ENCODE peak calls at places on chromosome 2, in eight cellular contexts. One of them, this sample, is unnamed. For H3K36me3, the result is how much of the 10 kb centered on the place peaks cover.

GRCh38 chr2:179569834-179570233 is 291.6 kb downstream of the ZNF385B start:
- DNase-seq in OCI-LY7: no peak
- DNase-seq in neuronal stem cell: no peak
- DNase-seq in IMR-90: peak
- DNase-seq in HCT116: no peak
- DNase-seq in GM23248: peak
- DNase-seq in hepatocyte: peak
- DNase-seq in GM12878: no peak
- DNase-seq in this sample: peak

GRCh38 chr2:212147921-212148513 is 390.6 kb downstream of the ERBB4 start:
- DNase-seq in OCI-LY7: peak
- DNase-seq in neuronal stem cell: no peak
- DNase-seq in IMR-90: peak
- DNase-seq in HCT116: no peak
- DNase-seq in GM23248: peak
- DNase-seq in hepatocyte: peak
- DNase-seq in GM12878: no peak
- DNase-seq in this sample: no peak

GRCh38 chr2:240892361-240892760 is 3.6 kb downstream of the MAB21L4 start:
- DNase-seq in OCI-LY7: no peak
- DNase-seq in neuronal stem cell: no peak
- DNase-seq in IMR-90: no peak
- DNase-seq in HCT116: no peak
- DNase-seq in GM23248: no peak
- DNase-seq in hepatocyte: no peak
- DNase-seq in GM12878: no peak
- DNase-seq in this sample: no peak

GRCh38 chr2:167212054-167212648 is 323.9 kb downstream of the XIRP2 start:
- DNase-seq in OCI-LY7: peak
- DNase-seq in neuronal stem cell: peak
- DNase-seq in IMR-90: peak
- DNase-seq in HCT116: peak
- DNase-seq in GM23248: peak
- DNase-seq in hepatocyte: peak
- DNase-seq in GM12878: no peak
- DNase-seq in this sample: peak

GRCh38 chr2:20514596-20515269 is 67.9 kb downstream of the RHOB start:
- DNase-seq in OCI-LY7: no peak
- DNase-seq in neuronal stem cell: no peak
- DNase-seq in IMR-90: peak
- DNase-seq in HCT116: peak
- DNase-seq in GM23248: peak
- DNase-seq in hepatocyte: peak
- DNase-seq in GM12878: no peak
- DNase-seq in this sample: peak

GRCh38 chr2:174343638-174344455 is 9.1 kb downstream of the SP9 start:
- DNase-seq in OCI-LY7: no peak
- DNase-seq in neuronal stem cell: peak
- DNase-seq in IMR-90: no peak
- DNase-seq in HCT116: no peak
- DNase-seq in GM23248: no peak
- DNase-seq in hepatocyte: no peak
- DNase-seq in GM12878: no peak
- DNase-seq in this sample: no peak

GRCh38 chr2:240125749-240126148 is 10.4 kb downstream of the COPS9 start:
- DNase-seq in OCI-LY7: no peak
- DNase-seq in neuronal stem cell: no peak
- DNase-seq in IMR-90: no peak
- DNase-seq in HCT116: no peak
- DNase-seq in GM23248: no peak
- DNase-seq in hepatocyte: no peak
- DNase-seq in GM12878: no peak
- DNase-seq in this sample: no peak

GRCh38 chr2:66596229-66596628 is 161.3 kb downstream of the MEIS1 start:
- DNase-seq in OCI-LY7: no peak
- DNase-seq in neuronal stem cell: no peak
- DNase-seq in IMR-90: peak
- DNase-seq in HCT116: no peak
- DNase-seq in GM23248: peak
- DNase-seq in hepatocyte: no peak
- DNase-seq in GM12878: no peak
- DNase-seq in this sample: peak

GRCh38 chr2:231359484-231359883 is 36.0 kb upstream of the B3GNT7 start:
- DNase-seq in OCI-LY7: no peak
- DNase-seq in neuronal stem cell: no peak
- DNase-seq in IMR-90: no peak
- DNase-seq in HCT116: no peak
- DNase-seq in GM23248: no peak
- DNase-seq in hepatocyte: no peak
- DNase-seq in GM12878: no peak
- DNase-seq in this sample: no peak

GRCh38 chr2:85445316-85446295 is 27.1 kb downstream of the SH2D6 start:
- DNase-seq in OCI-LY7: peak
- DNase-seq in neuronal stem cell: no peak
- DNase-seq in IMR-90: peak
- DNase-seq in HCT116: no peak
- DNase-seq in GM23248: peak
- DNase-seq in hepatocyte: peak
- DNase-seq in GM12878: no peak
- DNase-seq in this sample: peak

GRCh38 chr2:234158812-234159211 is 108.3 kb downstream of the SPP2 start:
- DNase-seq in OCI-LY7: no peak
- DNase-seq in neuronal stem cell: no peak
- DNase-seq in IMR-90: peak
- DNase-seq in HCT116: no peak
- DNase-seq in GM23248: peak
- DNase-seq in hepatocyte: no peak
- DNase-seq in GM12878: no peak
- DNase-seq in this sample: peak

GRCh38 chr2:216279011-216279410 is 93.3 kb downstream of the MARCHF4 start:
- DNase-seq in OCI-LY7: no peak
- DNase-seq in neuronal stem cell: no peak
- DNase-seq in IMR-90: no peak
- DNase-seq in HCT116: no peak
- DNase-seq in GM23248: peak
- DNase-seq in hepatocyte: no peak
- DNase-seq in GM12878: no peak
- DNase-seq in this sample: no peak

GRCh38 chr2:71711470-71711857 is 258.1 kb downstream of the DYSF start:
- DNase-seq in OCI-LY7: no peak
- DNase-seq in neuronal stem cell: no peak
- DNase-seq in IMR-90: no peak
- DNase-seq in HCT116: no peak
- DNase-seq in GM23248: peak
- DNase-seq in hepatocyte: no peak
- DNase-seq in GM12878: no peak
- DNase-seq in this sample: peak

GRCh38 chr2:24228470-24228869 is 53.6 kb downstream of the FAM228A start:
- DNase-seq in OCI-LY7: peak
- DNase-seq in neuronal stem cell: no peak
- DNase-seq in IMR-90: peak
- DNase-seq in HCT116: no peak
- DNase-seq in GM23248: peak
- DNase-seq in hepatocyte: no peak
- DNase-seq in GM12878: no peak
- DNase-seq in this sample: no peak

GRCh38 chr2:28544915-28545589 is 49.2 kb downstream of the PLB1 start:
- DNase-seq in OCI-LY7: no peak
- DNase-seq in neuronal stem cell: no peak
- DNase-seq in IMR-90: peak
- DNase-seq in HCT116: no peak
- DNase-seq in GM23248: no peak
- DNase-seq in hepatocyte: peak
- DNase-seq in GM12878: no peak
- DNase-seq in this sample: no peak

GRCh38 chr2:241161646-241162281 is 11.5 kb downstream of the PPP1R7 start:
- DNase-seq in OCI-LY7: no peak
- DNase-seq in neuronal stem cell: no peak
- DNase-seq in IMR-90: peak
- DNase-seq in HCT116: no peak
- DNase-seq in GM23248: peak
- DNase-seq in hepatocyte: peak
- DNase-seq in GM12878: no peak
- DNase-seq in this sample: peak

GRCh38 chr2:53960476-53960875 is 10.3 kb downstream of the PSME4 start:
- DNase-seq in OCI-LY7: no peak
- DNase-seq in neuronal stem cell: no peak
- DNase-seq in IMR-90: no peak
- DNase-seq in HCT116: no peak
- DNase-seq in GM23248: no peak
- DNase-seq in hepatocyte: no peak
- DNase-seq in GM12878: no peak
- DNase-seq in this sample: no peak

GRCh38 chr2:63790491-63790890 is 51.2 kb upstream of the UGP2 start:
- DNase-seq in OCI-LY7: no peak
- DNase-seq in neuronal stem cell: no peak
- DNase-seq in IMR-90: peak
- DNase-seq in HCT116: no peak
- DNase-seq in GM23248: peak
- DNase-seq in hepatocyte: no peak
- DNase-seq in GM12878: no peak
- DNase-seq in this sample: peak

GRCh38 chr2:6412533-6413085 is 453.1 kb downstream of the CMPK2 start:
- DNase-seq in OCI-LY7: no peak
- DNase-seq in neuronal stem cell: no peak
- DNase-seq in IMR-90: peak
- DNase-seq in HCT116: no peak
- DNase-seq in GM23248: peak
- DNase-seq in hepatocyte: no peak
- DNase-seq in GM12878: no peak
- DNase-seq in this sample: peak

GRCh38 chr2:231218356-231218755 is 19.9 kb downstream of the ARMC9 start:
- DNase-seq in OCI-LY7: no peak
- DNase-seq in neuronal stem cell: no peak
- DNase-seq in IMR-90: no peak
- DNase-seq in HCT116: no peak
- DNase-seq in GM23248: no peak
- DNase-seq in hepatocyte: no peak
- DNase-seq in GM12878: no peak
- DNase-seq in this sample: no peak

GRCh38 chr2:49154140-49154539 is at the start of gene FSHR:
- DNase-seq in OCI-LY7: no peak
- DNase-seq in neuronal stem cell: no peak
- DNase-seq in IMR-90: no peak
- DNase-seq in HCT116: no peak
- DNase-seq in GM23248: no peak
- DNase-seq in hepatocyte: no peak
- DNase-seq in GM12878: no peak
- DNase-seq in this sample: no peak

GRCh38 chr2:112714836-112715631 is 5.8 kb upstream of the NT5DC4 start:
- DNase-seq in OCI-LY7: no peak
- DNase-seq in neuronal stem cell: no peak
- DNase-seq in IMR-90: peak
- DNase-seq in HCT116: peak
- DNase-seq in GM23248: peak
- DNase-seq in hepatocyte: no peak
- DNase-seq in GM12878: no peak
- DNase-seq in this sample: no peak

GRCh38 chr2:100004348-100004884 is 138.0 kb downstream of the AFF3 start:
- DNase-seq in OCI-LY7: no peak
- DNase-seq in neuronal stem cell: no peak
- DNase-seq in IMR-90: no peak
- DNase-seq in HCT116: no peak
- DNase-seq in GM23248: no peak
- DNase-seq in hepatocyte: no peak
- DNase-seq in GM12878: no peak
- DNase-seq in this sample: no peak

GRCh38 chr2:158928965-158929364 is 39.5 kb upstream of the TANC1 start:
- DNase-seq in OCI-LY7: no peak
- DNase-seq in neuronal stem cell: no peak
- DNase-seq in IMR-90: no peak
- DNase-seq in HCT116: no peak
- DNase-seq in GM23248: no peak
- DNase-seq in hepatocyte: peak
- DNase-seq in GM12878: no peak
- DNase-seq in this sample: no peak
- H3K4me2 ChIP-seq in OCI-LY7: no peak
- H3K4me2 ChIP-seq in neuronal stem cell: no peak
- H3K4me2 ChIP-seq in IMR-90: no peak
- H3K4me2 ChIP-seq in HCT116: peak
- H3K4me2 ChIP-seq in GM23248: no peak
- H3K4me2 ChIP-seq in hepatocyte: no peak
- H3K4me2 ChIP-seq in GM12878: no peak
- H3K4me2 ChIP-seq in this sample: no peak

GRCh38 chr2:78541088-78541450 is 484.4 kb upstream of the REG3G start:
- DNase-seq in OCI-LY7: no peak
- DNase-seq in neuronal stem cell: no peak
- DNase-seq in IMR-90: no peak
- DNase-seq in HCT116: no peak
- DNase-seq in GM23248: no peak
- DNase-seq in hepatocyte: no peak
- DNase-seq in GM12878: no peak
- DNase-seq in this sample: no peak
- H3K36me3 ChIP-seq in OCI-LY7: under half
- H3K36me3 ChIP-seq in neuronal stem cell: under half
- H3K36me3 ChIP-seq in IMR-90: under half
- H3K36me3 ChIP-seq in HCT116: under half
- H3K36me3 ChIP-seq in GM23248: under half
- H3K36me3 ChIP-seq in hepatocyte: under half
- H3K36me3 ChIP-seq in GM12878: under half
- H3K36me3 ChIP-seq in this sample: under half

DNA sequence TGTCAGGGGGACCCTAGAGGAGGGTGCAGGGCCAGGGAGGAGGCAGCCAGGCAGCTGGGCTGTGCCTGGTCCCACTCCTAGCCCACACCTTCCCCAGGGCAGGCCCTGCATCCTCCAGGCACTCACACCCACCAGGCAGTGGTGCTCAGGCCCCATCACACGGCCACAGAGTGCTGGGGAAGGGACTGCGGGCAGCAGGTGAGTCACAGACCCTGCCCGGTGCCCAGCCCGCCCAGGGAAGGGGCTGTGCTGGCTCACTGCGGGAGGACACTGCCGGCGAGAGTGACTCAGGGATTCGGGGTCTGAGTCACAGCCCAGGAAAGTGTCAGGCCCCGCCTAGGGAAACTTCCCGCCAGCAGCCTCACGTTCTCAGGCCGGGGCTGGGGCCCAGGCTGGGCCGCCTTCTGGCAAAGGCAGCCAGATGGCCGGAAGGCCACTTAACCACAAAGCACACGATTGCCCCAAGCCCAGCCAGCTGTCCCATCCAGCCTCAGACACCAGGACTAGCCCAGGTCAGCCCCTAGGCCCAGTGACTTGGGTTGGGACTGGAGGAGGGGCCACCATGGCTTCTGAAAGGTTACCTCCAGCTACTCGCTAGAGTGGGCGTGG is 42.2 kb downstream of the BIN1 start:
- DNase-seq in OCI-LY7: no peak
- DNase-seq in neuronal stem cell: peak
- DNase-seq in IMR-90: peak
- DNase-seq in HCT116: peak
- DNase-seq in GM23248: peak
- DNase-seq in hepatocyte: peak
- DNase-seq in GM12878: no peak
- DNase-seq in this sample: peak
- H3K4me2 ChIP-seq in OCI-LY7: no peak
- H3K4me2 ChIP-seq in neuronal stem cell: no peak
- H3K4me2 ChIP-seq in IMR-90: peak
- H3K4me2 ChIP-seq in HCT116: peak
- H3K4me2 ChIP-seq in GM23248: peak
- H3K4me2 ChIP-seq in hepatocyte: peak
- H3K4me2 ChIP-seq in GM12878: no peak
- H3K4me2 ChIP-seq in this sample: peak

GRCh38 chr2:43941359-43941758 is 54.4 kb downstream of the LRPPRC start:
- DNase-seq in OCI-LY7: no peak
- DNase-seq in neuronal stem cell: no peak
- DNase-seq in IMR-90: no peak
- DNase-seq in HCT116: no peak
- DNase-seq in GM23248: no peak
- DNase-seq in hepatocyte: no peak
- DNase-seq in GM12878: no peak
- DNase-seq in this sample: no peak
- H3K36me3 ChIP-seq in OCI-LY7: half or more
- H3K36me3 ChIP-seq in neuronal stem cell: under half
- H3K36me3 ChIP-seq in IMR-90: under half
- H3K36me3 ChIP-seq in HCT116: half or more
- H3K36me3 ChIP-seq in GM23248: under half
- H3K36me3 ChIP-seq in hepatocyte: under half
- H3K36me3 ChIP-seq in GM12878: under half
- H3K36me3 ChIP-seq in this sample: under half

This sample was measured in fibroblast of lung.